ENCODE peak calls at places on chromosomes 13 and 19, in nine cellular contexts. One of them, this sample, is unnamed. For H3K9me3, the result is how much of the 10 kb centered on the place peaks cover.

GRCh38 chr13:36096411-36097184 is 34.6 kb downstream of the DCLK1 start:
- DNase-seq in colonic mucosa: no peak
- DNase-seq in AG04450: no peak
- DNase-seq in CD8-positive, alpha-beta memory T cell: no peak
- DNase-seq in K562: no peak
- DNase-seq in gastrocnemius medialis: no peak
- DNase-seq in breast epithelium: no peak
- DNase-seq in effector memory CD4-positive, alpha-beta T cell: no peak
- DNase-seq in thoracic aorta: no peak
- DNase-seq in this sample: no peak

GRCh38 chr19:42519108-42519507 is 9.2 kb downstream of the CEACAM1 start:
- DNase-seq in colonic mucosa: no peak
- DNase-seq in thoracic aorta: no peak
- DNase-seq in gastrocnemius medialis: no peak
- DNase-seq in CD8-positive, alpha-beta memory T cell: no peak
- DNase-seq in K562: no peak
- DNase-seq in breast epithelium: no peak
- DNase-seq in AG04450: no peak
- DNase-seq in effector memory CD4-positive, alpha-beta T cell: no peak
- DNase-seq in this sample: no peak

GRCh38 chr13:101624981-101625380 is 172.5 kb downstream of the ITGBL1 start:
- DNase-seq in effector memory CD4-positive, alpha-beta T cell: no peak
- DNase-seq in gastrocnemius medialis: no peak
- DNase-seq in colonic mucosa: no peak
- DNase-seq in thoracic aorta: no peak
- DNase-seq in K562: no peak
- DNase-seq in AG04450: no peak
- DNase-seq in breast epithelium: no peak
- DNase-seq in CD8-positive, alpha-beta memory T cell: no peak
- DNase-seq in this sample: no peak

GRCh38 chr19:13164370-13165090 is 14.3 kb downstream of the IER2 start:
- DNase-seq in thoracic aorta: no peak
- DNase-seq in effector memory CD4-positive, alpha-beta T cell: no peak
- DNase-seq in CD8-positive, alpha-beta memory T cell: peak
- DNase-seq in K562: peak
- DNase-seq in breast epithelium: peak
- DNase-seq in AG04450: no peak
- DNase-seq in gastrocnemius medialis: no peak
- DNase-seq in colonic mucosa: peak
- DNase-seq in this sample: no peak

GRCh38 chr13:111939285-111940278 is 127.4 kb upstream of the SOX1 start:
- DNase-seq in effector memory CD4-positive, alpha-beta T cell: no peak
- DNase-seq in thoracic aorta: no peak
- DNase-seq in breast epithelium: no peak
- DNase-seq in gastrocnemius medialis: no peak
- DNase-seq in colonic mucosa: no peak
- DNase-seq in CD8-positive, alpha-beta memory T cell: no peak
- DNase-seq in AG04450: no peak
- DNase-seq in K562: no peak
- DNase-seq in this sample: no peak

GRCh38 chr13:80048802-80049201 is 292.1 kb downstream of the SPRY2 start:
- DNase-seq in breast epithelium: peak
- DNase-seq in CD8-positive, alpha-beta memory T cell: no peak
- DNase-seq in thoracic aorta: peak
- DNase-seq in K562: peak
- DNase-seq in effector memory CD4-positive, alpha-beta T cell: no peak
- DNase-seq in AG04450: peak
- DNase-seq in colonic mucosa: peak
- DNase-seq in gastrocnemius medialis: peak
- DNase-seq in this sample: no peak

GRCh38 chr19:40607311-40607871 is 6.2 kb downstream of the LTBP4 start:
- DNase-seq in AG04450: no peak
- DNase-seq in colonic mucosa: peak
- DNase-seq in K562: no peak
- DNase-seq in gastrocnemius medialis: no peak
- DNase-seq in CD8-positive, alpha-beta memory T cell: peak
- DNase-seq in breast epithelium: no peak
- DNase-seq in thoracic aorta: no peak
- DNase-seq in effector memory CD4-positive, alpha-beta T cell: no peak
- DNase-seq in this sample: no peak

GRCh38 chr13:35978607-35979316 is 152.4 kb downstream of the DCLK1 start:
- DNase-seq in K562: peak
- DNase-seq in colonic mucosa: peak
- DNase-seq in AG04450: no peak
- DNase-seq in effector memory CD4-positive, alpha-beta T cell: no peak
- DNase-seq in thoracic aorta: no peak
- DNase-seq in breast epithelium: no peak
- DNase-seq in CD8-positive, alpha-beta memory T cell: no peak
- DNase-seq in gastrocnemius medialis: no peak
- DNase-seq in this sample: no peak

GRCh38 chr19:37932985-37933953 is 26.3 kb downstream of the SIPA1L3 start:
- DNase-seq in effector memory CD4-positive, alpha-beta T cell: no peak
- DNase-seq in gastrocnemius medialis: no peak
- DNase-seq in colonic mucosa: peak
- DNase-seq in K562: no peak
- DNase-seq in breast epithelium: no peak
- DNase-seq in CD8-positive, alpha-beta memory T cell: no peak
- DNase-seq in thoracic aorta: no peak
- DNase-seq in AG04450: peak
- DNase-seq in this sample: no peak

GRCh38 chr13:110318920-110319319 is 11.8 kb downstream of the COL4A2 start:
- DNase-seq in thoracic aorta: no peak
- DNase-seq in gastrocnemius medialis: no peak
- DNase-seq in breast epithelium: peak
- DNase-seq in effector memory CD4-positive, alpha-beta T cell: no peak
- DNase-seq in CD8-positive, alpha-beta memory T cell: no peak
- DNase-seq in colonic mucosa: no peak
- DNase-seq in K562: no peak
- DNase-seq in AG04450: no peak
- DNase-seq in this sample: no peak

GRCh38 chr13:60398949-60399589 is 2.0 kb downstream of the TDRD3 start:
- DNase-seq in gastrocnemius medialis: no peak
- DNase-seq in effector memory CD4-positive, alpha-beta T cell: no peak
- DNase-seq in K562: peak
- DNase-seq in breast epithelium: no peak
- DNase-seq in CD8-positive, alpha-beta memory T cell: no peak
- DNase-seq in colonic mucosa: peak
- DNase-seq in thoracic aorta: no peak
- DNase-seq in AG04450: no peak
- DNase-seq in this sample: no peak

GRCh38 chr13:111630411-111630810 is 310.0 kb downstream of the TEX29 start:
- DNase-seq in K562: no peak
- DNase-seq in breast epithelium: no peak
- DNase-seq in gastrocnemius medialis: no peak
- DNase-seq in thoracic aorta: no peak
- DNase-seq in CD8-positive, alpha-beta memory T cell: no peak
- DNase-seq in colonic mucosa: no peak
- DNase-seq in effector memory CD4-positive, alpha-beta T cell: no peak
- DNase-seq in AG04450: no peak
- DNase-seq in this sample: no peak

GRCh38 chr19:11678504-11678903 is 60.2 kb downstream of the ZNF823 start:
- DNase-seq in thoracic aorta: no peak
- DNase-seq in gastrocnemius medialis: no peak
- DNase-seq in effector memory CD4-positive, alpha-beta T cell: no peak
- DNase-seq in colonic mucosa: no peak
- DNase-seq in K562: no peak
- DNase-seq in breast epithelium: no peak
- DNase-seq in AG04450: no peak
- DNase-seq in CD8-positive, alpha-beta memory T cell: no peak
- DNase-seq in this sample: no peak
- H3K9me3 ChIP-seq in thoracic aorta: under half
- H3K9me3 ChIP-seq in gastrocnemius medialis: under half
- H3K9me3 ChIP-seq in effector memory CD4-positive, alpha-beta T cell: under half
- H3K9me3 ChIP-seq in colonic mucosa: under half
- H3K9me3 ChIP-seq in K562: under half
- H3K9me3 ChIP-seq in breast epithelium: under half
- H3K9me3 ChIP-seq in AG04450: under half
- H3K9me3 ChIP-seq in CD8-positive, alpha-beta memory T cell: under half
- H3K9me3 ChIP-seq in this sample: under half

GRCh38 chr19:52273301-52273700 is 3.9 kb downstream of the ZNF766 start:
- DNase-seq in breast epithelium: no peak
- DNase-seq in CD8-positive, alpha-beta memory T cell: no peak
- DNase-seq in thoracic aorta: no peak
- DNase-seq in colonic mucosa: no peak
- DNase-seq in AG04450: no peak
- DNase-seq in effector memory CD4-positive, alpha-beta T cell: no peak
- DNase-seq in K562: no peak
- DNase-seq in gastrocnemius medialis: no peak
- DNase-seq in this sample: no peak

GRCh38 chr19:52274191-52274590 is 4.8 kb downstream of the ZNF766 start:
- DNase-seq in CD8-positive, alpha-beta memory T cell: no peak
- DNase-seq in K562: no peak
- DNase-seq in AG04450: no peak
- DNase-seq in breast epithelium: no peak
- DNase-seq in thoracic aorta: no peak
- DNase-seq in gastrocnemius medialis: no peak
- DNase-seq in colonic mucosa: no peak
- DNase-seq in effector memory CD4-positive, alpha-beta T cell: no peak
- DNase-seq in this sample: no peak

DNA sequence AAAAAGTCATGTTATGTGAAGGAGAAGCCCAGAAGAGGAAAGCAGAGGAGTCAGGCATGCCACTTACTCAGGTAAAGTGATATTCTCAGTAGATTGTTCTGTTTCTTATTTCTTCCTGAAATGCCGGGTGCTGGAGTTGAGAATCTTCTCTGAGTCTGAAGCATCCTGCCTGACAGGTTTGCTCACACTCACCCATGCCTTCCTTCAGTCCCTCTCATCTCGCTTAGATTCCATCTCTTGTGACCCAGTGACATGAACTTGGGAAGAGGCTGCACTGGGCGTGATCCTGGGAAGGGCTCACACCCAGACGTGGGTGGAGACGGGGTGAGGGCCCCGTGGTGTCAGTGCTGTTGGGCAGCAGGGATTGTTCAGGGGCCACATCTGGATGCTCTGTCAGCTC is 8.1 kb downstream of the ZNF766 start:
- DNase-seq in gastrocnemius medialis: no peak
- DNase-seq in thoracic aorta: no peak
- DNase-seq in breast epithelium: no peak
- DNase-seq in K562: no peak
- DNase-seq in effector memory CD4-positive, alpha-beta T cell: no peak
- DNase-seq in CD8-positive, alpha-beta memory T cell: no peak
- DNase-seq in colonic mucosa: no peak
- DNase-seq in AG04450: no peak
- DNase-seq in this sample: no peak
- H3K9me3 ChIP-seq in gastrocnemius medialis: under half
- H3K9me3 ChIP-seq in thoracic aorta: under half
- H3K9me3 ChIP-seq in breast epithelium: under half
- H3K9me3 ChIP-seq in K562: under half
- H3K9me3 ChIP-seq in effector memory CD4-positive, alpha-beta T cell: under half
- H3K9me3 ChIP-seq in CD8-positive, alpha-beta memory T cell: under half
- H3K9me3 ChIP-seq in colonic mucosa: under half
- H3K9me3 ChIP-seq in AG04450: half or more
- H3K9me3 ChIP-seq in this sample: under half

DNA sequence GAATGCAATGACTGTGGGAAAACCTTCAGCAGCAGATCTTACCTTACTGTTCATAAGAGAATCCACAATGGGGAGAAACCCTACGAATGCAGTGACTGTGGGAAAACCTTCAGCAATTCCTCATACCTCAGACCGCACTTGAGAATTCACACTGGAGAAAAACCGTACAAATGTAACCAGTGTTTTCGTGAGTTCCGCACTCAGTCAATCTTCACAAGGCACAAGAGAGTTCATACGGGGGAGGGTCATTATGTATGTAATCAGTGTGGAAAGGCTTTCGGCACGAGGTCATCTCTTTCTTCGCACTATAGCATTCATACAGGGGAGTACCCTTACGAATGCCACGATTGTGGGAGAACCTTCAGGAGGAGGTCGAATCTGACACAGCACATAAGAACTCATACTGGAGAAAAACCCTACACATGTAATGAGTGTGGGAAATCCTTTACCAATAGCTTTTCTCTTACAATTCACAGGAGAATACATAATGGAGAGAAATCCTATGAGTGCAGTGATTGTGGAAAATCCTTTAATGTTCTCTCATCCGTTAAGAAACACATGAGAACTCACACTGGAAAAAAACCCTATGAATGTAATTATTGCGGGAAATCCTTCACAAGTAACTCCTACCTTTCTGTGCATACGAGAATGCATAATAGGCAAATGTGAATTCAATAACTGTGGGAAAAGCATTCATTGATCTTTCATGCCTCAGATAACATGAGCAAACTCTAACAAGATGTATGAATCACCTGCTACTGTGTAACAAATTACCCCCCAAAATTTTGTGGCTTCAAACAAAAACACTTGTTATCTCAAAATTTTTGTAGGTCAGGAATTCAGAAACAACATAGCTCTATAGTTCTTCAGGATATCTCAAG is 13.8 kb downstream of the ZNF557 start:
- DNase-seq in K562: no peak
- DNase-seq in thoracic aorta: no peak
- DNase-seq in CD8-positive, alpha-beta memory T cell: no peak
- DNase-seq in gastrocnemius medialis: no peak
- DNase-seq in effector memory CD4-positive, alpha-beta T cell: no peak
- DNase-seq in breast epithelium: no peak
- DNase-seq in AG04450: no peak
- DNase-seq in colonic mucosa: no peak
- DNase-seq in this sample: no peak
- H3K9me3 ChIP-seq in K562: half or more
- H3K9me3 ChIP-seq in thoracic aorta: half or more
- H3K9me3 ChIP-seq in CD8-positive, alpha-beta memory T cell: half or more
- H3K9me3 ChIP-seq in gastrocnemius medialis: under half
- H3K9me3 ChIP-seq in effector memory CD4-positive, alpha-beta T cell: half or more
- H3K9me3 ChIP-seq in breast epithelium: half or more
- H3K9me3 ChIP-seq in AG04450: half or more
- H3K9me3 ChIP-seq in colonic mucosa: under half
- H3K9me3 ChIP-seq in this sample: half or more

DNA sequence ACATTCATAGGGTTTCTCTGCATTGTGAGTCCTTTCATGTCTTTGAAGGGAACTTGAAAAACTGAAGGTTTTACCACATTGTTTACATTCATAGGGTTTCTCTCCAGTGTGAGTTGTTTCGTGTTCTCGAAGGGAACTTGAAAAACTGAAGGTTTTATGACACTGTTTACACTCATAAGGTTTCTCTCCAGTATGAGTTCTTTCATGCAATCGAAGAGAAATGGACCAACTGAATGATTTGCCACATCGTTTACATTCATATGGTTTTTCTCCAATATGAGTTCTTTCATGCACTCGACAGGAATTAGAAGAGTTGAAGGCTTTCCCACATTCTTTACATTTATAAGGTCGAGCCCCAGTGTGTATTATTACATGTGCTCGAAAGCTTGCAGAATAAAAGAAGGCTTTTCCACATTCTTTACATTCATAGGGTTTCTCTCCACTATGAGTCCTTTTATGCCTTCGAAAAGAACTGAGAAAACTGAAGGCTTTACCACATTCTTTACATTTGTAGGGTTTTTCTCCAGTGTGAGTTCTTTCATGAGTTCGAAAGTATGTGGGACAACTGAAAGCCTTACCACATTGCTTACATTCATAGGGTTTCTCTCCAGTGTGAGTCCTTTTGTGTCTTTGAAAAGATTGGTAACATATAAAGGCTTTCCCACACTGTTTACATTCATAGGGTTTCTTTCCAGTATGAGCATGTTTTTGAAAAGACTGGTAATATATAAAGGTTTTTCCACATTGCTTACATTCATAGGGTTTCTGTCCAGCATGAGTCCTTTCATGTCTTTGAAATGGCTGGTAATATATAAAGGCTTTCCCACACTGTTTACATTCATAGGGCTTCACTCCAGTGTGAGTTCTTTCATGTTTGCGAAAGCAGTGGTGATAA is 20.7 kb downstream of the ZNF14 start:
- DNase-seq in thoracic aorta: no peak
- DNase-seq in breast epithelium: no peak
- DNase-seq in effector memory CD4-positive, alpha-beta T cell: no peak
- DNase-seq in AG04450: no peak
- DNase-seq in gastrocnemius medialis: no peak
- DNase-seq in colonic mucosa: no peak
- DNase-seq in K562: no peak
- DNase-seq in CD8-positive, alpha-beta memory T cell: no peak
- DNase-seq in this sample: no peak
- H3K9me3 ChIP-seq in thoracic aorta: half or more
- H3K9me3 ChIP-seq in breast epithelium: half or more
- H3K9me3 ChIP-seq in effector memory CD4-positive, alpha-beta T cell: half or more
- H3K9me3 ChIP-seq in AG04450: half or more
- H3K9me3 ChIP-seq in gastrocnemius medialis: under half
- H3K9me3 ChIP-seq in colonic mucosa: under half
- H3K9me3 ChIP-seq in K562: under half
- H3K9me3 ChIP-seq in CD8-positive, alpha-beta memory T cell: half or more
- H3K9me3 ChIP-seq in this sample: half or more